ENCODE peak calls at places on chromosome 21, in four cellular contexts. G, W, J and I are unnamed samples.

GRCh38 chr21:26849428-26850115 is 4.4 kb upstream of the ADAMTS1 start:
- DNase-seq in G (no peak), W (peak; percentile 39), J (peak; percentile 80), I (peak; percentile 55)

GRCh38 chr21:15293251-15293650 is 228.5 kb upstream of the NRIP1 start:
- DNase-seq in G (no peak), W (no peak), J (peak; percentile 82), I (peak; percentile 68)

GRCh38 chr21:46424062-46424591 is 34.6 kb upstream of the DIP2A start:
- DNase-seq in G (no peak), W (no peak), J (no peak), I (no peak)

GRCh38 chr21:38470762-38471161 is 27.5 kb downstream of the ERG start:
- DNase-seq in G (no peak), W (no peak), J (no peak), I (peak; percentile 80)

GRCh38 chr21:25970254-25970930 is 200.2 kb downstream of the APP start:
- DNase-seq in G (no peak), W (no peak), J (no peak), I (no peak)

GRCh38 chr21:17900281-17900989 is 81.3 kb upstream of the C21orf91 start:
- DNase-seq in G (no peak), W (no peak), J (no peak), I (no peak)

GRCh38 chr21:45447821-45448220 is 42.9 kb downstream of the COL18A1 start:
- DNase-seq in G (no peak), W (no peak), J (no peak), I (no peak)

GRCh38 chr21:15506086-15506485 is 223.7 kb upstream of the USP25 start:
- DNase-seq in G (no peak), W (no peak), J (no peak), I (no peak)

GRCh38 chr21:39175154-39175553 is 8.1 kb downstream of the PSMG1 start:
- DNase-seq in G (no peak), W (no peak), J (peak; percentile 40), I (peak; percentile 44)

GRCh38 chr21:38914071-38914491 is 108.4 kb downstream of the ETS2 start:
- DNase-seq in G (no peak), W (no peak), J (no peak), I (no peak)

GRCh38 chr21:28016571-28016970 is 976.1 kb downstream of the LTN1 start:
- DNase-seq in G (no peak), W (no peak), J (peak; percentile 4), I (no peak)

GRCh38 chr21:15893902-15894301 is 164.1 kb downstream of the USP25 start:
- DNase-seq in G (no peak), W (no peak), J (no peak), I (no peak)

DNA sequence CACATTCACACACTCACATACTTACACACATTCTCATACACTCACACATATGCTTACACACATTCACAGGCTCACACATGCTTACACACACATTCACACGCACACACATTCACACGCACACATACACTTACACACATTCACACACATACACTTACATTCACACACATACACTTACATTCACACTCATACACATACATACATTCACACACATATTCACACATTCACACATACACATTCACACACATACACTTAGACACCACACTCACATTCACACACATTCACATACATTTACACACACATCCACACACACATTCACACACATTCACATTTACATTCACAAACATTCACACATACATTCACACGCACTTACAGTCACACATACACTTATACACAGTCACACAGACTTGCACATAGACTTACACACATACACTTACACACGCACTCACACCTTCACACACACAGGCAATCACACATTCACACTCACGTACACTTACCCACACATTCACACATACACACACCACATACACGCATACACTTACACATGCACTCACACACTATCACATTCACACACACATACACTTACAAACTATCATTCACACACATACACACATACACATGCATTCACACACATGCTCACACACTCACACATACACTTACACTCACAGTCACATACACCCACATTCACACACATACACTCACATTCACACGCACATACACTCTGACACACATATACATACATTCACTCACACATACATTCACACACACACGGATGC is 16.8 kb downstream of the PDE9A start:
- DNase-seq in G (no peak), W (no peak), J (no peak), I (no peak)
- H3K4me1 ChIP-seq in G (no peaks in the 10 kb centered on the region), W (peaks cover 9% of the 10 kb centered on the region), J (peaks cover 2% of the 10 kb centered on the region), I (no peaks in the 10 kb centered on the region)

DNA sequence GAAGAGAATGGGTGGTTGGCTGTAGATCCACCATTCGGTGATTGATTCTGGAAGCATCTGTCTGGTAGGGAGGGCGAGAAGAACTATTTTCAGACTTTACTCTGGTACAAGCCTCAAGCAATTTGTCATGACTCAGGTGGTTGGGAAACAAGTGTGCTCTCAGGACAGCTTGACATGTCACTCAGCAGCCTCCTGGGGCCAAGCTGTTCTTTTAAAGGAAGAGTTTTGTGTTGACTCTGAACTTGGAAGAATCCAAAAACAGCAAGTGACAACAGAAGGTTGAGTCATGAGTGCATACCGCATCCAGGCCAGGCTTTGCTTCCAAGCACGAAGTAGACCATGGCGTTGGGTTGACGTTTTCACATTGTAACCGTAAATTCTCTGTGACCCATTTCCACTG is 65.9 kb downstream of the CLIC6 start:
- DNase-seq in G (no peak), W (no peak), J (no peak), I (no peak)
- TF ChIP-seq FOS in G (no peak), W (no peak), J (no peak), I (no peak)

GRCh38 chr21:23579573-23579972 is 2027.7 kb downstream of the MRPL39 start:
- DNase-seq in G (no peak), W (no peak), J (no peak), I (no peak)
- H3K4me1 ChIP-seq in G (no peaks in the 10 kb centered on the region), W (no peaks in the 10 kb centered on the region), J (no peaks in the 10 kb centered on the region), I (no peaks in the 10 kb centered on the region)

DNA sequence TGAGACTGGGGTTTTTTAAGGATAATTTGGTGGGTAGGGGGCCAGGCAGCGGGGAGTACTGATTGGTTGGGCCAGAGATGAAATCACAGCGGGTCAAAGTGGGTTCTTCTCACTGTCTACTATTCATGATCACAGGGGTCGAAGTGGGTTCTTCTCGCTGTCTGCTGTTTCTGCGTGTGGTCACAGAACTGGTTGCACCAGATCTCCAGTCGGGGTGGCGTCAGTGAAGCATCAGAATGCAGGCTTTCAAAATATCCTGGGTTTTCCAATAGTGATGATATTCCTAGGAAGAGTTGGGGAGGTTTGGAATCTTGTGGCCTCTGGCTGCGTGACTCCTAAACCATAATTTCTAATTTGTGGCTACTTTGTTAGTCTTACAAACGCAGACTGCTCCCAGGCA is 45.1 kb downstream of the TRPM2 start:
- DNase-seq in G (no peak), W (no peak), J (no peak), I (no peak)
- TF ChIP-seq FOS in G (no peak), W (no peak), J (no peak), I (no peak)

DNA sequence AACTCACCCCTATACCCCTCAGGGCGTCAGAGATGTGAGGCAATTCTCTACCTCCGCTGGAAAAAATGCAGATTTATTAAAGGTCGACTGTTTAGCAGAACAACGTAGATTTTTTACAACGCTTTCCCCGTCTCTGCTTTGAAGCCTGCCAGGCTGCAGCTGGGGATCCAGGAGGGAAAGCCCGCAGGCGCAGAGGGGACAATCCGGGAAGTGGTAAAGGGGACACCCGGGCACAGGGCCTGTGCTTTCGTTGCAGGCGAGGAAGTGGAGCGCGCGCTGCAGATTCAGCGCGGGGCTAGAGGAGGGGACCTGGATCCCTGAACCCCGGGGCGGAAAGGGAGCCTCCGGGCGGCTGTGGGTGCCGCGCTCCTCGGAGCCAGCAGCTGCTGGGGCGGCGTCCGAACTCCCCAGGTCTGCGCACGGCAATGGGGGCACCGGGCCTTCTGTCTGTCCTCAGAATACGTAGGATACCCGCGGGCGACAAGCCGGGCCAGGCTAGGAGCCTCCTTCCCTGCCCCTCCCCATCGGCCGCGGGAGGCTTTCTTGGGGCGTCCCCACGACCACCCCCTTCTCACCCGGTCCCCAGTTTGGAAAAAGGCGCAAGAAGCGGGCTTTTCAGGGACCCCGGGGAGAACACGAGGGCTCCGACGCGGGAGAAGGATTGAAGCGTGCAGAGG is 5.5 kb downstream of the SIM2 start:
- DNase-seq in G (no peak), W (no peak), J (peak; percentile 4), I (no peak)
- H3K4me1 ChIP-seq in G (no peaks in the 10 kb centered on the region), W (no peaks in the 10 kb centered on the region), J (no peaks in the 10 kb centered on the region), I (peaks cover 10% of the 10 kb centered on the region)